ENCODE peak calls at places on chromosome 15, in seven cellular contexts. I, B, V, Z, H, C and R are unnamed samples.

GRCh38 chr15:76310470-76311070 is 699 bp downstream of the ETFA start:
- DNase-seq in H (no peak), B (peak), C (no peak), Z (peak), V (peak), I (peak), R (peak)

GRCh38 chr15:34214135-34214534 is 4.2 kb upstream of the KATNBL1 start:
- DNase-seq in C (no peak), H (no peak), I (no peak), Z (no peak), B (no peak), V (no peak), R (no peak)

GRCh38 chr15:72078887-72079286 is 39.1 kb downstream of the MYO9A start:
- DNase-seq in I (no peak), V (no peak), Z (no peak), H (no peak), B (peak), C (no peak), R (no peak)

GRCh38 chr15:59222906-59223579 is 16.4 kb downstream of the LDHAL6B start:
- DNase-seq in H (no peak), B (no peak), V (no peak), Z (no peak), I (no peak), C (no peak), R (no peak)

GRCh38 chr15:23578521-23579150 is 13.2 kb downstream of the MKRN3 start:
- DNase-seq in H (no peak), V (no peak), C (no peak), B (no peak), I (no peak), Z (no peak), R (no peak)

GRCh38 chr15:51776952-51777574 is 25.7 kb downstream of the TMOD2 start:
- DNase-seq in C (peak), Z (peak), H (no peak), V (peak), I (peak), B (peak), R (peak)

GRCh38 chr15:46442196-46442595 is 807.4 kb downstream of the SQOR start:
- DNase-seq in C (no peak), B (no peak), I (no peak), H (no peak), V (peak), Z (no peak), R (no peak)

GRCh38 chr15:81809543-81809942 is 236.3 kb downstream of the MEX3B start:
- DNase-seq in V (no peak), I (peak), H (no peak), B (peak), Z (no peak), C (peak), R (no peak)

GRCh38 chr15:74275957-74276356 is 39.8 kb downstream of the CCDC33 start:
- DNase-seq in H (no peak), C (no peak), B (peak), I (no peak), V (no peak), Z (no peak), R (no peak)

GRCh38 chr15:28274635-28275034 is 47.3 kb downstream of the HERC2 start:
- DNase-seq in H (no peak), Z (no peak), C (no peak), I (no peak), V (no peak), B (no peak), R (no peak)

GRCh38 chr15:22831473-22831872 is 7.0 kb upstream of the NIPA2 start:
- DNase-seq in H (no peak), V (no peak), I (no peak), B (no peak), Z (no peak), C (no peak), R (no peak)

GRCh38 chr15:89662893-89663673 is 7.8 kb upstream of the KIF7 start:
- DNase-seq in I (peak), B (no peak), C (no peak), H (peak), Z (peak), V (peak), R (peak)

GRCh38 chr15:25058080-25058785 is 103.4 kb downstream of the SNRPN start:
- DNase-seq in B (no peak), V (no peak), H (no peak), Z (no peak), I (no peak), C (no peak), R (no peak)

GRCh38 chr15:39283531-39283930 is 297.3 kb upstream of the THBS1 start:
- DNase-seq in B (no peak), C (no peak), H (no peak), V (peak), I (peak), Z (no peak), R (no peak)

DNA sequence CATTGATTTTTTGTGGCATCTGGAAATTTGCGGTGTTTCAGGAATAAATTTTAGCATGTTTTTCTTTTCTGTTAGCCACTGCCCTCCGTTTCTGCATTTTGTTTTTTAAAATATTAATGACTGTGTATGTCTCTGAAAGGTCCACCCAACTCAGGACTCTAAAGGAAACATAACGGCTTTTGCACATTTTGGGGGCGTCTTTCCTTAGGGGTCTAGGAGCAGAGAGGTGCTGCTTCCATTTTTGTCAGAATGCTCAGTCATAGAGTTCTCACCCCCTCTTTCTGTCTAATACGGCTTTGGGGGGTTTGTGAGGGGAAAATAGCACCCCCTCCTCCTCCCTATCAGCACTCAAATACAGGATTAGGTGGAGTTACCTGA is 219.4 kb downstream of the MEIS2 start:
- DNase-seq in H (no peak), C (no peak), I (no peak), Z (no peak), V (no peak), B (no peak), R (no peak)
- H3K4me3 ChIP-seq in H (peak), C (no peak), I (no peak), Z (no peak), V (no peak), B (no peak), R (no peak)

GRCh38 chr15:70704731-70705130 is 58.6 kb downstream of the UACA start:
- DNase-seq in V (no peak), C (no peak), B (no peak), H (no peak), Z (no peak), I (no peak), R (no peak)

GRCh38 chr15:70704166-70704565 is 59.2 kb downstream of the UACA start:
- DNase-seq in B (no peak), C (no peak), H (no peak), I (no peak), Z (no peak), V (no peak), R (no peak)

GRCh38 chr15:70702584-70702983 is 60.8 kb downstream of the UACA start:
- DNase-seq in Z (no peak), I (peak), B (no peak), C (no peak), H (no peak), V (no peak), R (no peak)

GRCh38 chr15:70703066-70703465 is 60.3 kb downstream of the UACA start:
- DNase-seq in H (no peak), V (peak), Z (no peak), B (no peak), I (no peak), C (no peak), R (no peak)

DNA sequence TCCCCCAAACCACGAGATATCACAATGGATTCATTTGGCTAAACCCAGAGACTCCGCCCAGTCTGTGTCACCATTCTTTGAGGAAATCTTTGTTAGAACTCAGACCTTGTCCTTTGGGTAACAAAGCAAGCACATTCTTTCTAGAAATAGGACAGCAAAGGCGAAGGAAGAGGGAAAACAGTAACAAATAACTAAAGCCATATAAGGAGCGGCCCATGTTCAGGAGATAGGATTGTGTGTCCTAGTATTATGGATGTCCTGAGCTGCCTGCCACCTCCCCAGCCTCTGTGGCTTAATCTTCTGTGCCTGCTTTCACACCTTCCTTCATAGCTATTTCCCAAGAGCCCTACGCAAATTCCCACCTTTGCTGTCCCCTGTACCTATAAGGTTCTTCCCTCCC is 59.9 kb downstream of the UACA start:
- DNase-seq in V (peak), I (peak), B (no peak), C (no peak), H (no peak), Z (peak), R (peak)
- H3K4me3 ChIP-seq in V (no peak), I (no peak), B (no peak), C (no peak), H (peak), Z (no peak), R (no peak)

GRCh38 chr15:70100495-70101331 is 3.0 kb upstream of the TLE3 start:
- DNase-seq in H (peak), B (peak), Z (peak), V (peak), C (no peak), I (peak), R (peak)

GRCh38 chr15:70099966-70100494 is 2.3 kb upstream of the TLE3 start:
- DNase-seq in B (peak), Z (no peak), V (peak), C (no peak), I (peak), H (no peak), R (no peak)

GRCh38 chr15:70098170-70098460 is 398 bp upstream of the TLE3 start:
- DNase-seq in H (no peak), Z (no peak), I (no peak), C (no peak), B (no peak), V (no peak), R (no peak)

GRCh38 chr15:70098461-70099166 is 897 bp upstream of the TLE3 start:
- DNase-seq in Z (peak), H (peak), V (peak), C (no peak), I (peak), B (peak), R (peak)

DNA sequence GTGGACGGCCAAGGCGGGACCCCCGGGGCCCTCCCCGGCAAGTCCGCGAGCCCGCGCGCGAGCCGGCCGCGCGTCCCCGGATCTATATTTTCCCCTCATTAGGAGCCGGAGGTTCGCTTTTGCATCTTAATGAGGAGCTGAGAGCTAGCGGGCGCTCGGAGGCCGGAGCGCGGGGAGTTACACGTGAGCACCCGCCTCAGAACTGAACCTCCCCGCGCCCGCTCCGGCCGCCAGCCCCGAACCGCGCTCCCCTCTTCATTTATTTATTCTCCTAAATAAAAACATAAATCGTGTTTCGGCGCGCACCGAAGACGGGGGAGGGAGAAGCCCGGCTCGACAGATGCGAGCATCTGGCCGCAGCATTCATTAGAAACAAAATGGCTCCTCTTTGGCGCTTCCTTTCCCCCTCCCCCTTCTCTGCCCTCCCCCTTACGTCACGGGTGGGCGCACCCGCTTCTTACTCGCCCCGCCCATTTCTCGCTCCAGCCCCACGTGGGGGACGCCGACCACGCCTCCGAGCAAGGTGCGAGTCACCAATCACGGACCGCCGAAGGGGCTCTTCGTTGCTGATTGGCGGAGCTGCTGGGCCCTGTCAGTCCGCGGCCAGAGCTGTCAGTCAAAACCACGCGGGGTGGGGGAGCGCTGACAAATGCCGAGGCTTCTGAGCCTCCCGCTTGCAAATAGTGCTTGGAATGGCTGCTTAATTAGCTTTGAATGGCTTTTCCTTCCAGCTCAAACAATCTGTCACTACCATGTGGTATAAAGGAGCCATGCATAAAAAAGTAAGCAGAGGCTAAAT is 1.6 kb upstream of the TLE3 start:
- DNase-seq in H (peak), V (peak), I (peak), Z (peak), C (peak), B (peak), R (peak)
- H3K4me3 ChIP-seq in H (peak), V (peak), I (peak), Z (peak), C (peak), B (peak), R (peak)

GRCh38 chr15:65818927-65819562 is 27.0 kb upstream of the DENND4A start:
- DNase-seq in H (no peak), V (no peak), Z (no peak), I (no peak), B (peak), C (no peak), R (no peak)
- H3K4me3 ChIP-seq in H (no peak), V (no peak), Z (no peak), I (no peak), B (peak), C (no peak), R (no peak)

GRCh38 chr15:94844188-94844532 is 612.8 kb downstream of the MCTP2 start:
- DNase-seq in I (no peak), C (no peak), H (no peak), B (no peak), Z (no peak), V (peak), R (no peak)

GRCh38 chr15:94847325-94847724 is 616.0 kb downstream of the MCTP2 start:
- DNase-seq in B (no peak), V (no peak), I (no peak), Z (no peak), C (no peak), H (no peak), R (no peak)

GRCh38 chr15:94844533-94845390 is 613.4 kb downstream of the MCTP2 start:
- DNase-seq in V (peak), H (peak), I (peak), B (peak), Z (peak), C (peak), R (peak)

GRCh38 chr15:94843060-94843459 is 611.7 kb downstream of the MCTP2 start:
- DNase-seq in B (no peak), V (no peak), C (no peak), I (no peak), Z (no peak), H (no peak), R (no peak)

GRCh38 chr15:94845391-94845718 is 614.0 kb downstream of the MCTP2 start:
- DNase-seq in H (no peak), Z (no peak), V (no peak), C (no peak), B (no peak), I (no peak), R (no peak)
- H3K4me3 ChIP-seq in H (peak), Z (no peak), V (peak), C (no peak), B (no peak), I (no peak), R (peak)

GRCh38 chr15:41774062-41774872 is at the start of gene MAPKBP1:
- DNase-seq in V (peak), H (peak), Z (peak), B (peak), I (peak), C (peak), R (peak)

GRCh38 chr15:41773729-41774061 is 589 bp upstream of the MAPKBP1 start:
- DNase-seq in V (no peak), I (no peak), C (no peak), Z (no peak), H (no peak), B (no peak), R (no peak)

GRCh38 chr15:41773332-41773728 is 954 bp upstream of the MAPKBP1 start:
- DNase-seq in I (no peak), H (no peak), C (no peak), Z (peak), B (no peak), V (peak), R (no peak)

GRCh38 chr15:41775651-41776050 is 1.4 kb downstream of the MAPKBP1 start:
- DNase-seq in B (no peak), C (no peak), H (no peak), I (no peak), V (peak), Z (peak), R (no peak)

GRCh38 chr15:41774873-41775417 is 661 bp downstream of the MAPKBP1 start:
- DNase-seq in B (no peak), I (no peak), C (no peak), H (no peak), V (no peak), Z (peak), R (peak)
- H3K4me3 ChIP-seq in B (peak), I (peak), C (peak), H (peak), V (peak), Z (peak), R (peak)

DNA sequence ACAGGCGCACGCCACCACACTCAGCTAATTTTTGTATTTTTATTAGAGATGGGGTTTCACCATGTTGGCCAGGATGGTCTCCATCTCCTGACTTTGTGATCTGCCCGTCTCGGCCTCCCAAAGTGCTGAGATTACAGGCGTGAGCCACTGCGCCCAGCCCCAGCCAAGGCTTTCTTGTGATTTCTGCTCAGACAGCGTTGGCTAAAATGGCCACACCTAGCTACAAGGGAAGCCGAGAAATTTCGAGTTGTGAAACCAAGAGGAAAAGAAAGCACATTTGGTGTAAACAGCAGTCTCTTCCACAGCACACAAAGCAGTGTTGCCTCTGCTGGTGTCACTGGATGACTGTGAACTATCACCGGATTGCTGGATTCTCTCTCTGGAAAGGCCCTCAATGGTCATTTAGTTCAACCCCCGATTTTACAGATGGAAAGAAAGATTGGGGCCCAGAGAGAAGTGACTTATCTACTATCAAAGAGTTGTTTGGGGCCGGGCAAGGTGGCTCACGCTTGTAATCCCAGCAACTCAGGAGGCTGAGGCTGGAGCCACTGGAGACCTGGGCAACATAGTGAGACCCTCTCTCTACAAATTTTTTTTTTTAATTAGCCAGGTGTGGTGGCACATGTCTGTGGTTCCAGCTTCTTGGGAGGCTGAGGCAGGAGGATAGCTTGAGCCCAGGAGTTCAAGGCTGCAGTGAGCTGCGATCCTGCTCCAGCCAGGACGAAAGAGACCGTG is 5.4 kb upstream of the USP3 start:
- DNase-seq in H (no peak), V (no peak), I (no peak), B (peak), C (no peak), Z (no peak), R (no peak)
- H3K4me3 ChIP-seq in H (no peak), V (no peak), I (no peak), B (peak), C (no peak), Z (no peak), R (no peak)

GRCh38 chr15:45157974-45158373 is 28.2 kb downstream of the DUOX1 start:
- DNase-seq in I (peak), C (no peak), H (no peak), Z (peak), B (no peak), V (peak), R (no peak)
- H3K4me3 ChIP-seq in I (no peak), C (no peak), H (no peak), Z (no peak), B (no peak), V (no peak), R (no peak)